ENCODE peak calls at places on chromosomes 12 and 14, in four cellular contexts. R, H, J and X are unnamed samples.

GRCh38 chr12:114799574-114800487 is 115.9 kb upstream of the TBX3 start:
- DNase-seq in R (no peak), H (peak; percentile 25), J (no peak), X (no peak)

GRCh38 chr14:47365248-47365647 is 310.2 kb downstream of the MDGA2 start:
- DNase-seq in J (no peak), R (no peak), H (no peak), X (no peak)

GRCh38 chr14:96245710-96246534 is 10.1 kb upstream of the BDKRB1 start:
- DNase-seq in R (no peak), H (no peak), J (no peak), X (no peak)

GRCh38 chr12:25001311-25001710 is 52.4 kb upstream of the BCAT1 start:
- DNase-seq in J (no peak), H (peak; percentile 55), R (no peak), X (no peak)

GRCh38 chr14:28757790-28758189 is 8.8 kb upstream of the FOXG1 start:
- DNase-seq in J (no peak), H (no peak), R (no peak), X (no peak)

GRCh38 chr14:71491925-71492324 is 440.3 kb upstream of the RGS6 start:
- DNase-seq in J (no peak), H (peak; percentile 60), R (no peak), X (no peak)

GRCh38 chr14:100893760-100894159 is 9.8 kb downstream of the RTL1 start:
- DNase-seq in H (no peak), R (no peak), J (no peak), X (no peak)

GRCh38 chr14:104820669-104821228 is 19.8 kb downstream of the ZBTB42 start:
- DNase-seq in J (no peak), R (no peak), H (peak; percentile 75), X (no peak)

GRCh38 chr12:22414742-22415141 is 80.2 kb upstream of the ST8SIA1 start:
- DNase-seq in H (no peak), R (no peak), J (no peak), X (no peak)

GRCh38 chr12:71045781-71046180 is 112.0 kb downstream of the TSPAN8 start:
- DNase-seq in H (peak; percentile 81), J (no peak), R (no peak), X (no peak)

GRCh38 chr12:52582971-52583456 is 9.4 kb upstream of the KRT74 start:
- DNase-seq in R (peak; percentile 41), J (no peak), H (peak; percentile 45), X (peak; percentile 47)

GRCh38 chr12:75889214-75889613 is 142.4 kb downstream of the PHLDA1 start:
- DNase-seq in R (no peak), J (no peak), H (no peak), X (no peak)

DNA sequence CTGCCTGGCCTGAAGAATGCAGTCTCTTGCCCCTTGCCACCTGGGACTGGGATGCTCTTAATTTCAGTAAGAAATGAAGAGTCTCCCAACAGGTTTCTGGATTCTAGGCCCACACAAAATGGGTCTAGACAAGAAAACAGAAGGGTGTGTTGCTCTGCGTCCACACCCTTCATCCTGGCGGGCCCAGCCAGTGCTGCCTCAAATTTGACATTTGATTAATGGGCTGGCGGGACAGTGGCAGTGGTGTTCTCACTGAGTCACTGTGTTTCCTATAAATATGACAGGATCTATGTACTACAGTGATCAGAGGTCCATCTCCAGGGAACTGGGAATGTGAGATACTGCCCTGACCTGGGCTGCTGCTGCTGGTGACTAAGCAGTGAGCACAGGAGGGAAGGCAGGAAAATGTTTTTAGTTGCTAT is 6.5 kb downstream of the TMEM253 start:
- DNase-seq in H (peak; percentile 34), J (no peak), R (no peak), X (no peak)
- H3K4me1 ChIP-seq in H (peaks cover 14% of the 10 kb centered on the region), J (peaks cover 19% of the 10 kb centered on the region), R (peaks cover 17% of the 10 kb centered on the region), X (peaks cover 26% of the 10 kb centered on the region)

DNA sequence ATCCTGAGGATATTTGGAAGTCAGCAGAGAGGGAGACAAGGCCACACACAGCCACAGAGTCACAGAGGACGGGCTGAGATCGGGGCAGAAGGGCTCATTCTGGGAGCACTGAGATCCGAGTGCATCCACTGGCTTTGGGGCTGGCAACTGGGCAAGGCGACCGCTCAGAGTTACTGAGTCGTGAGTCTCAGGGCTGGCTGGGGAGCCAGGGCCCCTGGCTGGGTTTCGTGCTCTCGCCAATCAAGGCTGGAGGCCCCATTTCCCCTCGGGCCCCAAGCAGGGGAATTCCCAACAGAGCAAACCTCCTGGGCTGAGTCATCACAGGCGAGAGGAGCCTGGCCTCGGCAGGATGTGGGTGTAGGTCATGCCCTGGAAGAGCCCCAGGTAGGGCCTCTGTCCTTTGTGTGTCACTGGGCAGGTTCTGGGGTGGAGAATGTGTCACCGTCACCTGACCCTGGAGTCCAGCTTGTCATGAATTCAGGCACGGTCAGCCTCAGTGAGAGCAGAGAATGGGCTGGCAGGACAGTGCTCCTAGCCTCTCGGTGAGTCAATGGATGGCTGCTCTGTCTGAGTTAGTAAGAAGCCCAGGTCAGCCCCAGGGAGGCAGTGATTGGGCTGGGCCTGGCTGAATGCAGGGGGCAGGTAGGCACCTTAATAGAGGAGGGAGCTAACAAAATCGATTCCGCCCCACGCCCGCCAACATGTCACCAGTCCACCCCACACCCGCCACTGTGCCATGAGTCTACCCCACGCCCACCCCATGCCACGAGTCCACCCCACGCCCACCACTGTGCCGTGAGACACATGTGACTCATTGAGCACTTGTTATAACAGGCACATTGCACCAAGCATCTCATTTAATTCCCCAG is 16.9 kb downstream of the ASB2 start:
- DNase-seq in J (peak; percentile 89), R (peak; percentile 91), H (peak; percentile 62), X (peak; percentile 59)
- H3K4me1 ChIP-seq in J (peaks cover 100% of the 10 kb centered on the region), R (peaks cover 97% of the 10 kb centered on the region), H (no peaks in the 10 kb centered on the region), X (no peaks in the 10 kb centered on the region)

DNA sequence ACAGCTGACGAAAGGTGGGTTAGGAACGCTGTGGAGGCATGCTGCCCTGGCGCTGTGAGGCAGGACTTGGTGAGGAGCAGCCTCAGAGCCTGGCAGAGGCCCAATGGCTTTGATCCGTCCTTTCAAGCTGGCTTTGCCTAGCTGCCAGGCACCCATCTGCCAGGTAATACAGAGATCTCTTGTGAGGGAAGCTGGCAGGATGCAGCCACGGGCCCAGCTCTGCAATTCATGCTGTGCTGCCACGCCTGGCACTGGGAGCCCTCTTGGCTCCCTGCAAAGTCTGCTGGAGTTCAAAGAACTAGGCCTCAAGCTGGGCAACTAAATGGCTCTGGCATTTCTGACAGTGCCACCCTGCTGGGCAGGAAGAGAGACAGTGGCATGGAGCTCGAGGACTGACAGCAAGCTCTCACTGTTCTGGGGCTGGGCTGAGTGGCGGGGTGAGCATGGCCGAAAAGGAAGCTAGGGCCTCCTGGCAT is 18.7 kb downstream of the IQSEC3 start:
- DNase-seq in R (no peak), H (no peak), J (no peak), X (no peak)
- H3K4me1 ChIP-seq in R (no peaks in the 10 kb centered on the region), H (no peaks in the 10 kb centered on the region), J (no peaks in the 10 kb centered on the region), X (no peaks in the 10 kb centered on the region)

GRCh38 chr14:95150910-95151309 is 6.4 kb downstream of the DICER1 start:
- DNase-seq in H (no peak), J (no peak), R (no peak), X (no peak)
- H3K4me1 ChIP-seq in H (no peaks in the 10 kb centered on the region), J (peaks cover 23% of the 10 kb centered on the region), R (peaks cover 44% of the 10 kb centered on the region), X (peaks cover 20% of the 10 kb centered on the region)

GRCh38 chr12:113197518-113198077 is 12.1 kb downstream of the RITA1 start:
- DNase-seq in R (no peak), H (no peak), J (no peak), X (no peak)
- H3K4me1 ChIP-seq in R (no peaks in the 10 kb centered on the region), H (peaks cover 11% of the 10 kb centered on the region), J (no peaks in the 10 kb centered on the region), X (no peaks in the 10 kb centered on the region)